ENCODE peak calls at places on chromosomes 16 and 17, in ten cellular contexts. O is esophagus squamous epithelium, B is endothelial cell of umbilical vein, I is IMR-90, F is H1, M is lower leg skin, S is Peyer's patch, Q is HCT116, R is body of pancreas, W is adrenal gland. G is an unnamed sample.

GRCh38 chr17:20944014-20944905 is 98.6 kb downstream of the USP22 start:
- DNase-seq in O (no peak), B (no peak), I (no peak), F (peak), M (no peak), S (peak), Q (peak), R (peak), W (peak), G (no peak)

GRCh38 chr16:85151079-85151602 is 38.9 kb upstream of the CIBAR2 start:
- DNase-seq in O (no peak), B (no peak), I (no peak), F (no peak), M (no peak), S (no peak), Q (no peak), R (no peak), W (no peak), G (no peak)

GRCh38 chr17:62968445-62968923 is 2.4 kb downstream of the TANC2 start:
- DNase-seq in O (no peak), B (peak), I (peak), F (no peak), M (no peak), S (no peak), Q (peak), R (peak), W (peak), G (peak)

GRCh38 chr16:2426941-2427361 is 2.3 kb upstream of the CCNF start:
- DNase-seq in O (no peak), B (no peak), I (no peak), F (no peak), M (no peak), S (no peak), Q (no peak), R (no peak), W (no peak), G (no peak)

GRCh38 chr17:77887464-77888241 is 70.8 kb upstream of the TNRC6C start:
- DNase-seq in O (no peak), B (peak), I (peak), F (no peak), M (peak), S (peak), Q (no peak), R (peak), W (peak), G (peak)

GRCh38 chr16:57614546-57615343 is 13.7 kb upstream of the ADGRG1 start:
- DNase-seq in O (no peak), B (no peak), I (no peak), F (peak), M (peak), S (peak), Q (no peak), R (peak), W (no peak), G (no peak)

GRCh38 chr16:85072947-85073346 is 39.3 kb downstream of the CIBAR2 start:
- DNase-seq in O (no peak), B (no peak), I (peak), F (no peak), M (no peak), S (no peak), Q (no peak), R (no peak), W (no peak), G (no peak)

GRCh38 chr16:3640632-3641501 is 13.6 kb upstream of the DNASE1 start:
- DNase-seq in O (no peak), B (no peak), I (no peak), F (peak), M (peak), S (no peak), Q (no peak), R (no peak), W (peak), G (no peak)

GRCh38 chr17:79915850-79916430 is 76.7 kb upstream of the CBX4 start:
- DNase-seq in O (no peak), B (no peak), I (peak), F (peak), M (no peak), S (peak), Q (peak), R (peak), W (no peak), G (peak)

GRCh38 chr16:81657224-81657623 is 121.9 kb upstream of the PLCG2 start:
- DNase-seq in O (no peak), B (no peak), I (no peak), F (no peak), M (no peak), S (no peak), Q (no peak), R (no peak), W (no peak), G (no peak)

GRCh38 chr16:4409081-4409932 is 7.1 kb downstream of the CORO7 start:
- DNase-seq in O (no peak), B (no peak), I (no peak), F (peak), M (no peak), S (no peak), Q (no peak), R (no peak), W (no peak), G (peak)

GRCh38 chr16:64362193-64362592 is 759.7 kb downstream of the CDH11 start:
- DNase-seq in O (no peak), B (peak), I (peak), F (no peak), M (no peak), S (no peak), Q (no peak), R (no peak), W (no peak), G (peak)

GRCh38 chr17:67481808-67482207 is 104.7 kb downstream of the PITPNC1 start:
- DNase-seq in O (no peak), B (peak), I (peak), F (no peak), M (no peak), S (no peak), Q (no peak), R (no peak), W (no peak), G (no peak)

GRCh38 chr16:9849697-9850245 is 332.5 kb downstream of the GRIN2A start:
- DNase-seq in O (no peak), B (no peak), I (no peak), F (no peak), M (no peak), S (no peak), Q (no peak), R (no peak), W (no peak), G (no peak)

GRCh38 chr17:13031718-13032350 is 14.0 kb upstream of the ELAC2 start:
- DNase-seq in O (no peak), B (peak), I (peak), F (peak), M (peak), S (no peak), Q (peak), R (peak), W (peak), G (peak)

GRCh38 chr17:82121660-82122629 is 23.9 kb upstream of the FASN start:
- DNase-seq in O (no peak), B (no peak), I (no peak), F (no peak), M (no peak), S (no peak), Q (no peak), R (no peak), W (no peak), G (no peak)

GRCh38 chr17:1153795-1154546 is 25.8 kb downstream of the ABR start:
- DNase-seq in O (no peak), B (no peak), I (peak), F (peak), M (peak), S (no peak), Q (no peak), R (no peak), W (peak), G (peak)

GRCh38 chr17:56676807-56677206 is 83.3 kb downstream of the NOG start:
- DNase-seq in O (no peak), B (no peak), I (no peak), F (no peak), M (no peak), S (no peak), Q (no peak), R (no peak), W (no peak), G (no peak)

GRCh38 chr16:3106205-3106928 is 6.0 kb upstream of the ZNF205 start:
- DNase-seq in O (peak), B (peak), I (peak), F (peak), M (peak), S (peak), Q (peak), R (peak), W (peak), G (peak)

GRCh38 chr17:56771563-56771962 is 62.2 kb downstream of the C17orf67 start:
- DNase-seq in O (no peak), B (no peak), I (no peak), F (no peak), M (peak), S (no peak), Q (no peak), R (no peak), W (no peak), G (no peak)

GRCh38 chr17:63483655-63484575 is 7.1 kb downstream of the ACE start:
- DNase-seq in O (no peak), B (no peak), I (no peak), F (no peak), M (no peak), S (no peak), Q (no peak), R (no peak), W (no peak), G (no peak)

GRCh38 chr16:48441863-48442279 is 56.7 kb upstream of the SIAH1 start:
- DNase-seq in O (no peak), B (no peak), I (no peak), F (no peak), M (no peak), S (no peak), Q (no peak), R (no peak), W (no peak), G (no peak)

GRCh38 chr16:67936876-67937605 is 391 bp upstream of the PSMB10 start:
- DNase-seq in O (no peak), B (peak), I (no peak), F (no peak), M (no peak), S (no peak), Q (no peak), R (no peak), W (peak), G (no peak)

GRCh38 chr17:68642118-68642412 is 40.9 kb upstream of the FAM20A start:
- DNase-seq in O (no peak), B (no peak), I (no peak), F (no peak), M (no peak), S (no peak), Q (no peak), R (no peak), W (no peak), G (no peak)
- TF ChIP-seq POLR2A in O (no peak), B (no peak), I (no peak), F (no peak), M (no peak), S (no peak), Q (no peak), R (no peak), W (no peak), G (no peak)

GRCh38 chr16:87832137-87832527 is 37.2 kb downstream of the SLC7A5 start:
- DNase-seq in O (no peak), B (no peak), I (no peak), F (no peak), M (no peak), S (no peak), Q (no peak), R (no peak), W (no peak), G (no peak)

GRCh38 chr16:87831421-87832136 is 37.7 kb downstream of the SLC7A5 start:
- DNase-seq in O (no peak), B (no peak), I (no peak), F (no peak), M (no peak), S (no peak), Q (no peak), R (no peak), W (no peak), G (no peak)

GRCh38 chr16:87829988-87830672 is 39.2 kb downstream of the SLC7A5 start:
- DNase-seq in O (no peak), B (no peak), I (no peak), F (no peak), M (no peak), S (no peak), Q (no peak), R (no peak), W (no peak), G (no peak)

GRCh38 chr16:87829123-87829980 is 40.0 kb downstream of the SLC7A5 start:
- DNase-seq in O (no peak), B (no peak), I (no peak), F (no peak), M (no peak), S (no peak), Q (no peak), R (no peak), W (no peak), G (no peak)

GRCh38 chr16:87830673-87831420 is 38.5 kb downstream of the SLC7A5 start:
- DNase-seq in O (no peak), B (no peak), I (no peak), F (no peak), M (no peak), S (no peak), Q (no peak), R (no peak), W (no peak), G (no peak)
- TF ChIP-seq POLR2A in O (no peak), B (no peak), I (no peak), F (no peak), M (no peak), S (no peak), Q (no peak), R (no peak), W (no peak), G (no peak)

GRCh38 chr17:42423766-42424165 is 710 bp upstream of the CAVIN1 start:
- DNase-seq in O (no peak), B (no peak), I (no peak), F (no peak), M (no peak), S (no peak), Q (no peak), R (no peak), W (peak), G (no peak)

GRCh38 chr17:42424991-42425610 is 2.0 kb upstream of the CAVIN1 start:
- DNase-seq in O (no peak), B (no peak), I (peak), F (no peak), M (no peak), S (no peak), Q (no peak), R (no peak), W (peak), G (no peak)

GRCh38 chr17:42421479-42422332 is 1.4 kb downstream of the CAVIN1 start:
- DNase-seq in O (no peak), B (peak), I (peak), F (no peak), M (no peak), S (no peak), Q (no peak), R (peak), W (peak), G (no peak)

GRCh38 chr17:42422412-42422957 is 571 bp downstream of the CAVIN1 start:
- DNase-seq in O (no peak), B (no peak), I (peak), F (peak), M (no peak), S (peak), Q (no peak), R (peak), W (peak), G (no peak)

DNA sequence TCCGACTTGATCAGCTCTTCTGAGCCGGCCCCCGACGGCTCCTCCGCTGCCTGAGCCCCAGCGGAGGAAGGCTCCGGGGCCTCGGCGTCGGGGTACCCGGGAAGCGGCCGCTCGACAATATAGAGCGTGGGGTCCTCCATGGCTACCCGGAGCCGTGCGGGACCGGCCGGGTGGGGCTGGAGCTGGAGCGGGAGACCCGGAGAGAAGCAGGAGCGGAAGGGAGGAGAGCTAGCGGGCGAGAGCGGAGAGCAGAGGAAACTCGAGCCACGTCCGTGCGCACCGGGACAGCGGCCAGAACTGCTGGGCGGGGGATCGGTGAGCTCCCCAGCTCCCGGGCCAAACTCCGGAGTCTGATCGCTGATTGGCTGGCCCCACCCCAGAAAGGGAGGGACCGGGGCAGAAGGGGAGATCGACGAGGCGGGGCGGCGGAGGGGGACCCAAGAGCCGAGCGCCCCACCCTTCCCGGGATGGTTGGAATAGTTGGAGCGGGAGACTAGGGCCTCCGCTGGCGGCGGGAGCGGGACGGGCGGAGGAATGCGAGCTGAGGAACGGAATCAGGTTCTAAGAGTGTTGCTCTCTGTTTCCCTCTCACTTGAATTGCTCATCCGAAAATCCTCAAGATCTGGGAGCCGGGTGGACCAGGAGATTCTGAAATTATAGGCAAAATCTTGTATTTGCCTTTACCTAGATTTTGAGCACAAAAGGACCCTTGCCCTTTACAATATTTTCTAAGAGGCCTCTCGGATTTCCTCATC is at the start of gene CAVIN1:
- DNase-seq in O (peak), B (peak), I (peak), F (peak), M (peak), S (peak), Q (peak), R (peak), W (peak), G (peak)
- TF ChIP-seq POLR2A in O (peak), B (peak), I (peak), F (peak), M (peak), S (peak), Q (peak), R (peak), W (peak), G (peak)

DNA sequence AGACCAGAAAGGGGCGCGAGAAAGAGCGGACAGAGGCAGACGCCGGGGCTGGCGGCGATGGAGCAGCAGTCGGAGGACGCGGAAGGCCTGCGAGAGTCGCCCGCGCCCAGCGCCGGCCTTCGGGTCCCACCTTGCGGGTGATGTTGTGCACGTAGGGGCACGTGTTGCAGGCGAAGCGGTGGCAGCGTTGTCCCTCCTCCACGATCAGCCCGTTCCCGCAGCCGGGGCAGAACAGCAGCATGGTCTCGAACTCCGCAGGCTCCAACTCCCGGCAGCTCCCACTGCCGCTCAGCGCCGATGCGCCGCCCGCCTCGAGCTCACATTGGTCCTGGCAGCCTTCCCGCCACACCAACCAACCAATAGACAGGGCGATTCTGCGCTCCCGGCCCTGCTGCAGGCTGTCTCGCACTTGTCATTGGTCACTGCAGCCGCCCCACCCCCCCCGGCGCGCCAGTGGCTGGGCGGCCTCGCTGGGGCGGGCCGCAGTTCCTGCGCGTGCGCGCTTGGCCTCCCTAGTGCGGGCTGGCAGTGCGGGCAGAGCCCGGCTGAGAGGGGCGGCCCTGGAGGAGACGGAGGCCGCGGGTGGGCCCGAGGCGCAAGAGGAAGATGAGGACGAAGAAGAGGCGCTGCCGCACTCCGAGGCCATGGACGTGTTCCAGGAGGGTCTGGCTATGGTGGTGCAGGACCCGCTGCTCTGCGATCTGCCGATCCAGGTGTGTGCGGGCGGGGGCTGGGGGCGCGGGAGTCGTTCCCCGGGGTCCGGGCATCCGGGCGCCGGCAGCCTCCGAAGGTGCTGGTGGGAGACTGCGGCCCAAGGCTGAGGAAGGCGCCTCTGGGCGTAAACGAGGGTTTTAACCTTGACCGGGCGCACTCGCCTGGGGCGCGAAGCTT is at the start of the genes POLR3K and SNRNP25:
- DNase-seq in O (peak), B (peak), I (peak), F (peak), M (peak), S (peak), Q (peak), R (peak), W (peak), G (peak)
- TF ChIP-seq POLR2A in O (peak), B (peak), I (peak), F (peak), M (no peak), S (peak), Q (peak), R (peak), W (peak), G (peak)

DNA sequence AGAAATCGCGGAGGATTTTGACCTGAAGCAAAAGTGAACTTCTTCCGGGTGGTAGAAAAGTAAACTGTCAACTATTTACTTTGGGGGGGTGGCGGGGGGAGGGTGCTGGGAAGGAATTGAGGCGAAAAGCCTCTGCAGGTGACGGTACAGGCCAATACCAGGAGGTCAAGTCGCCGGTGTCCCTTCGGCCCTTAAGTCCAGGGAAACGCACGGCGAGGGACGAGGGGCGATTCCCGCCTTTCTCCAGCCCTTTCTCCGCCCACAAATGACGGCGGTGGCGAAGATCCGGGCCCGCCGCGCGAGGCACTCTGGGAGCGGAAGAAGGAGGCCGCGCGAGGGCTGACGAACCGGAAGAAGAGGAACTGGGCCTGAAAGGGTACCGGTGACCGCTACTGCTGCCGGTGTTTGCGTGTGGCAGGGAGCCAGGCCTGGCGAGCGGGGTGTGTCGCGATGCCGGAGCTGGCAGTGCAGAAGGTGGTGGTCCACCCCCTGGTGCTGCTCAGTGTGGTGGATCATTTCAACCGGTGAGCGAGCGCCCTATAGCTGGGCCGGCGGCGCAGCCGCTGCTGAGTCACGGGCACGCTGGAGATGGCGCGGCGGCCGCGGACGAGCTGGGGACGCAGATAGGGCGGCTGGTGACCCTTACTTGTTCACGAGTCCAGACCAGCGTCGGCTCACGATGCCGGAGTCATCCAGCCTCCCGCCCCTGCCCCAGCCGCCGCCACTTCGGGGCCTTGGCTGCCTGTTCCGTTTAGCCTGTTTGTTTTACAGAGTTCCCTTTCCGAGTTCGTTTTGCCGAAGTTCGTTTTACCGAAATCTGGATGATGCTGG is at the start of gene PSMD7:
- DNase-seq in O (peak), B (peak), I (peak), F (peak), M (peak), S (peak), Q (peak), R (peak), W (peak), G (peak)
- TF ChIP-seq POLR2A in O (peak), B (peak), I (peak), F (peak), M (no peak), S (peak), Q (peak), R (peak), W (peak), G (peak)

DNA sequence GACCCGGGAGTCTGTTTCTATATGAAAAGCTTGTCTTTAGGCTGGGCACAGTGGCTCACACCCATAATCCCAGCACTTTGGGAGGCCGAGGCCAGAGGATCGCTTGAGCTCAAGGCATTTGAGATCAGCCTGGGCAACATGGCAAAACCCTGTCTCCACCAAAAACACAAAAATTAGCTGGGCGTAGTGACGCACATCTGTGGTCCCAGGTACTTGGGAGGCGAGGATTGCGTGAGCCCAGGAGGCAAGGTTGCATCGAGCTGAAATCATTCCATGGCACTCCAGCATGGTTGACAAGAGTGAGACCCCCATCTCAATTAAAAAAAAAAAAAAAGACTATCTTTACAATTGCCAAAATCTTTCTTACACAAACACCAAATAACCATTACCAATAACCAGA is 22.7 kb upstream of the RFFL start:
- DNase-seq in O (no peak), B (no peak), I (no peak), F (no peak), M (no peak), S (no peak), Q (no peak), R (no peak), W (no peak), G (no peak)
- TF ChIP-seq POLR2A in O (no peak), B (no peak), I (no peak), F (no peak), M (no peak), S (no peak), Q (no peak), R (no peak), W (no peak), G (no peak)

G was measured in H54.